ENCODE peak calls at places on chromosomes 16 and 17, in five cellular contexts. R is GM23338, L is OCI-LY7, M is astrocyte, Q is lung. X is an unnamed sample.
A peak's percentile ranks its signal among the peaks of the same experiment; 100 is the strongest.

GRCh38 chr17:56184650-56185049 is 31.4 kb downstream of the ANKFN1 start:
- DNase-seq in Q (no peak), M (no peak), L (no peak), R (no peak), X (no peak)

GRCh38 chr16:71311553-71312158 is 22.5 kb upstream of the CMTR2 start:
- DNase-seq in M (no peak), L (peak; percentile 52), R (peak; percentile 89), Q (no peak), X (no peak)

GRCh38 chr17:62780273-62780672 is 27.8 kb downstream of the MARCHF10 start:
- DNase-seq in L (no peak), R (no peak), Q (peak; percentile 78), M (no peak), X (no peak)

GRCh38 chr17:79176792-79177601 is 102.4 kb downstream of the ENGASE start:
- DNase-seq in L (no peak), R (no peak), M (no peak), Q (no peak), X (no peak)

GRCh38 chr16:54489225-54489781 is 202.7 kb upstream of the IRX3 start:
- DNase-seq in M (no peak), L (no peak), R (no peak), Q (no peak), X (no peak)

GRCh38 chr17:78151514-78152008 is 5.4 kb downstream of the C17orf99 start:
- DNase-seq in Q (peak; percentile 63), M (no peak), L (no peak), R (peak; percentile 44), X (no peak)

GRCh38 chr16:66337434-66338188 is 28.9 kb upstream of the CDH5 start:
- DNase-seq in M (no peak), R (no peak), L (no peak), Q (no peak), X (no peak)

GRCh38 chr16:75333770-75334169 is 82.3 kb upstream of the BCAR1 start:
- DNase-seq in M (peak; percentile 23), Q (no peak), L (peak; percentile 8), R (no peak), X (no peak)

GRCh38 chr17:5391678-5392077 is 27.8 kb downstream of the NUP88 start:
- DNase-seq in Q (no peak), M (peak; percentile 23), L (no peak), R (no peak), X (no peak)

GRCh38 chr16:75282811-75283281 is 31.4 kb upstream of the BCAR1 start:
- DNase-seq in L (no peak), M (peak; percentile 26), R (peak; percentile 49), Q (no peak), X (no peak)

GRCh38 chr16:29011112-29011511 is 26.3 kb downstream of the LAT start:
- DNase-seq in M (no peak), R (peak; percentile 78), Q (no peak), L (no peak), X (no peak)

GRCh38 chr16:29009838-29010166 is 24.9 kb downstream of the LAT start:
- DNase-seq in R (no peak), M (no peak), L (no peak), Q (no peak), X (no peak)

GRCh38 chr16:29011851-29012250 is 27.0 kb downstream of the LAT start:
- DNase-seq in M (no peak), R (no peak), Q (no peak), L (no peak), X (no peak)

GRCh38 chr16:29014561-29015029 is 29.7 kb downstream of the LAT start:
- DNase-seq in M (no peak), R (no peak), L (no peak), Q (no peak), X (no peak)

GRCh38 chr16:29012913-29013641 is 28.2 kb downstream of the LAT start:
- DNase-seq in Q (no peak), M (no peak), R (no peak), L (no peak), X (no peak)
- H3K4me3 ChIP-seq in Q (no peak overlapping the region), M (no peak overlapping the region), R (no peak overlapping the region), L (no peak overlapping the region), X (no peak overlapping the region)

DNA sequence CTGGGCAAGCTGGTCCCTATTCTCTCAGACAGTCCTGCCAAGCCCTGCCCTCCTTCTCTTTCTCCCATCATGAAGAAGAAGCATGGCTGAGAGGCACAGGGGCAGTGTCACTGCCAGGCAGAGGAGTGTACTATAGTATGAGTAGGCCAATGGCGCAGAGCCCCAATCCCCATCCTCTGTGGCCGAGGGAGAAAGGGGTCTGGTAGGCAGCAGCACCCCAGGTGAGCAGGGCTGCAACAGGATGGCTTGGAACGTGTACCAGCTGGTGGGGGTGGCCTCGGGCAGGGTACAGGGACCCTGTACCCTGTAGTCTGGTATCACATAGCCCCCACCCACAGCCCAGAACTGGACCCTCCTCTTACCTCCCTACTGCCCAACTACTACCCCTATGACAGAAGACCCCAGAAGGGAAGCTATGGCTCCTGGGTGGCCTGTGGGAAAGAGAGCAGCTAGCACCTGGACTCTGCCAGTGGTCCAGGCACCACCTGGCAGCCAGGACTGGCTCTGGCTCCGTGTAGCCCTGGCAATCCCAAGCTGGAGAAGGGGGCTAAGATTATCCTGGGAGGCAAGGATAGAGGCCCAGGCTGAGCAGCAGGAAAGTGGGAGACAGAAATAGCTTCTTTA is 4.4 kb downstream of the SMARCD2 start:
- DNase-seq in R (no peak), L (no peak), M (no peak), Q (no peak), X (no peak)
- H3K27ac ChIP-seq in R (no peak overlapping the region), L (no peak overlapping the region), M (no peak overlapping the region), Q (peak overlapping the region; percentile 63), X (peak overlapping the region; percentile 91)

GRCh38 chr16:28924399-28924761 is 658 bp downstream of the RABEP2 start:
- DNase-seq in L (no peak), M (no peak), R (no peak), Q (no peak), X (peak; percentile 77)
- H3K4me3 ChIP-seq in L (peak overlapping the region; percentile 77), M (peak overlapping the region; percentile 79), R (peak overlapping the region; percentile 98), Q (peak overlapping the region; percentile 85), X (peak overlapping the region; percentile 91)

DNA sequence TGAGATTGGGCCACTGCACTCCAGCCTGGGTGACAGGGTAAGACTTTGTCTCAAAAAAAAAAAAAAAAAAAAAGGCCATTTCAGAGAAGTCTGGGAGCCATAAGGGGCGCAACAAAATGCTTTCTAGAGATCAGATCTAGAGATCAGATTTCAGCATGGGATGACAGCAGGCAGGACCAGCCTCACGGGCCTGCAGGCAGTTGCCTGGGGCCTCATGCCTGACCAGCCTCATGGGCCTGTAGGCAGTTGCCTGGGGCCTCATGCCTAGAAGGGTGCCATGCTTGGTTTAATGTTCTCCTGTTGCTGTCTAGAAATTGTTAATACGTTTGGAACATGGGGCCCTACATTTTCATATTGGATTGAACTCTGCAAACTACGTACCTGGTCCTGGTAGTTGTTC is 59.4 kb downstream of the MARF1 start:
- DNase-seq in L (no peak), R (no peak), M (no peak), Q (no peak), X (no peak)
- H3K27ac ChIP-seq in L (no peak overlapping the region), R (no peak overlapping the region), M (no peak overlapping the region), Q (no peak overlapping the region), X (no peak overlapping the region)

GRCh38 chr17:82837586-82838320 is 2.1 kb downstream of the ZNF750 start:
- DNase-seq in M (no peak), Q (no peak), R (no peak), L (no peak), X (no peak)
- H3K4me3 ChIP-seq in M (no peak overlapping the region), Q (no peak overlapping the region), R (no peak overlapping the region), L (no peak overlapping the region), X (no peak overlapping the region)

GRCh38 chr17:32385971-32386370 is 36.0 kb downstream of the ZNF207 start:
- DNase-seq in R (no peak), L (no peak), Q (no peak), M (no peak), X (no peak)
- H3K27ac ChIP-seq in R (peak overlapping the region; percentile 12), L (no peak overlapping the region), Q (no peak overlapping the region), M (no peak overlapping the region), X (no peak overlapping the region)

GRCh38 chr16:17453365-17454122 is 17.2 kb downstream of the XYLT1 start:
- DNase-seq in R (no peak), L (no peak), Q (no peak), M (no peak), X (no peak)
- H3K4me3 ChIP-seq in R (no peak overlapping the region), L (no peak overlapping the region), Q (no peak overlapping the region), M (no peak overlapping the region), X (no peak overlapping the region)

DNA sequence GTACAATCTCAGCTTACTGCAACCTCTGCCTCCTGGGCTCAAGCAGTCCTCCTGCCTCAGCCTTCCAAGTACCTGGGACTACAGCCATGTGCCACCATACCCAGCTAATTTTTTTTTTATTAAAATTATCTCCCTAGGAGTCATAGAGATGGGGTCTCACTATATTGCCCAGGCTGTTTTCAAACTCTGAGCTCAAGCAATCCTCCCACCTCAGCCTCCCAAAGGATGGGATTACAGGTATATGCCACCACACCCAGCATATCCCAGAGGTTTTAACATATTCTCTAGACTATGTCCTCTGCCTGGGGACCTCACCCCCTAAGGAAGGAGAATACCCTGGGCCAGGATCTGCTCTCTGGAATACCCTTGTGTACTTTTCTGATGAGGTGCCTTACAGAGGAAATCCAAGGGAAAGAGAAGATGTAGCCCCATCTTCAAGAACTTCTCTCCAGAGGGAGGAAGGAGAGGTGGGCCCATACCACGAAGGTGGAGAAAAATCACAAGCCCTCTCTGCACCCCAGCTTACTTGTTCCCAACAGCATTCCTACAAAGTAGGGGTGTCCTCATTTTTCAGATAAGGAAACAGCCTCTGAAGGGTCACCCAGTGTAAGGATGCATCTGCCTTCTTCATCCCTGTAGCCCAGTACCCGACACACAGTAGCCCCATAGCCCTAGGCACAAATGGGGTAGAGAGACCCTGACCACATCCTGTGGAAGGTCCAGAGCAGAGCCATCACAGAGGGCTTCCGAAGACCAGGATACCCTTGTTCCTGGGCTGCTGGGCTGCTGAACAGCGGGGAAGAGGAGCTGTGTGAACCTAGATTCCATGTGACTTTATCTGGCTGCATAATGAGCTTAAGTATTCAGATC is 151.6 kb downstream of the SOCS1 start:
- DNase-seq in M (no peak), L (no peak), R (no peak), Q (no peak), X (no peak)
- H3K27ac ChIP-seq in M (peak overlapping the region; percentile 58), L (no peak overlapping the region), R (no peak overlapping the region), Q (peak overlapping the region; percentile 68), X (peak overlapping the region; percentile 43)

DNA sequence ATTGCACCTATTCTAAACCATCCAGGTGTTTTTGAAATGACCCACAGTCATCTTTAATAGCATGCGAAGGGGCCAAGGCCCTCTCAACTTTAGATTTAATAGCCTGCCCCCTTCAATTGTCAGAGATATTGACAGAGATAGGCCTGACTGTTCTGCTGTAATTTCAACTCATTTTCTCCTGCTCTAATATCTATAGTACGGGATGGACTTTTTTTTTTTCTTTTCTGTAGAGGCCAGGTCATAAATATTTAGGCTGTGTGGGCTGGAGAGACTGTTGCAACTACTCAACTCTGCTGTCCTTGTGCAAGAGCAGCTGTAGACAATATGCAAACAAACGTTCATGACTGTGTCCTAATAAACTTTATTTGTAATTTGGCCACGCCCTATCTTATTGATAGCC is 24.7 kb upstream of the KRT20 start:
- DNase-seq in L (no peak), M (peak; percentile 55), R (no peak), Q (no peak), X (no peak)
- H3K4me3 ChIP-seq in L (no peak overlapping the region), M (no peak overlapping the region), R (no peak overlapping the region), Q (no peak overlapping the region), X (no peak overlapping the region)

X was measured in coronary artery.